ENCODE peak calls at places on chromosome 11, in five cellular contexts. One of them, this sample, is unnamed.

GRCh38 chr11:3944198-3944597 is 88.7 kb downstream of the STIM1 start:
- DNase-seq in stomach: no peak
- DNase-seq in heart right ventricle: no peak
- DNase-seq in PC-3: no peak
- DNase-seq in tibial nerve: peak; percentile 26
- DNase-seq in this sample: no peak

GRCh38 chr11:34916810-34917780 is 677 bp downstream of the PDHX start:
- DNase-seq in stomach: no peak
- DNase-seq in heart right ventricle: no peak
- DNase-seq in PC-3: peak; percentile 22
- DNase-seq in tibial nerve: no peak
- DNase-seq in this sample: peak; percentile 59

GRCh38 chr11:112962854-112963367 is 1.7 kb downstream of the NCAM1 start:
- DNase-seq in stomach: peak; percentile 72
- DNase-seq in heart right ventricle: peak; percentile 67
- DNase-seq in PC-3: no peak
- DNase-seq in tibial nerve: no peak
- DNase-seq in this sample: no peak

GRCh38 chr11:71153005-71153395 is 99.4 kb downstream of the SHANK2 start:
- DNase-seq in stomach: no peak
- DNase-seq in heart right ventricle: no peak
- DNase-seq in PC-3: peak; percentile 92
- DNase-seq in tibial nerve: no peak
- DNase-seq in this sample: peak; percentile 86

GRCh38 chr11:75238595-75239245 is 1.9 kb upstream of the TPBGL start:
- DNase-seq in stomach: peak; percentile 13
- DNase-seq in heart right ventricle: no peak
- DNase-seq in PC-3: no peak
- DNase-seq in tibial nerve: no peak
- DNase-seq in this sample: no peak

GRCh38 chr11:7617032-7617431 is 56.3 kb downstream of the CYB5R2 start:
- DNase-seq in stomach: no peak
- DNase-seq in heart right ventricle: no peak
- DNase-seq in PC-3: no peak
- DNase-seq in tibial nerve: no peak
- DNase-seq in this sample: no peak

GRCh38 chr11:116786966-116787365 is 857 bp downstream of the ZPR1 start:
- DNase-seq in stomach: no peak
- DNase-seq in heart right ventricle: no peak
- DNase-seq in PC-3: no peak
- DNase-seq in tibial nerve: no peak
- DNase-seq in this sample: no peak

GRCh38 chr11:130945945-130946344 is 29.7 kb upstream of the SNX19 start:
- DNase-seq in stomach: no peak
- DNase-seq in heart right ventricle: peak; percentile 72
- DNase-seq in PC-3: peak; percentile 32
- DNase-seq in tibial nerve: no peak
- DNase-seq in this sample: peak; percentile 49

GRCh38 chr11:13216019-13217006 is 61.3 kb upstream of the BMAL1 start:
- DNase-seq in stomach: no peak
- DNase-seq in heart right ventricle: no peak
- DNase-seq in PC-3: peak; percentile 94
- DNase-seq in tibial nerve: no peak
- DNase-seq in this sample: peak; percentile 92

GRCh38 chr11:123755813-123756212 is 1.5 kb upstream of the OR6X1 start:
- DNase-seq in stomach: no peak
- DNase-seq in heart right ventricle: no peak
- DNase-seq in PC-3: no peak
- DNase-seq in tibial nerve: no peak
- DNase-seq in this sample: no peak

GRCh38 chr11:118169300-118170140 is 6.9 kb downstream of the SCN2B start:
- DNase-seq in stomach: no peak
- DNase-seq in heart right ventricle: no peak
- DNase-seq in PC-3: no peak
- DNase-seq in tibial nerve: no peak
- DNase-seq in this sample: no peak

DNA sequence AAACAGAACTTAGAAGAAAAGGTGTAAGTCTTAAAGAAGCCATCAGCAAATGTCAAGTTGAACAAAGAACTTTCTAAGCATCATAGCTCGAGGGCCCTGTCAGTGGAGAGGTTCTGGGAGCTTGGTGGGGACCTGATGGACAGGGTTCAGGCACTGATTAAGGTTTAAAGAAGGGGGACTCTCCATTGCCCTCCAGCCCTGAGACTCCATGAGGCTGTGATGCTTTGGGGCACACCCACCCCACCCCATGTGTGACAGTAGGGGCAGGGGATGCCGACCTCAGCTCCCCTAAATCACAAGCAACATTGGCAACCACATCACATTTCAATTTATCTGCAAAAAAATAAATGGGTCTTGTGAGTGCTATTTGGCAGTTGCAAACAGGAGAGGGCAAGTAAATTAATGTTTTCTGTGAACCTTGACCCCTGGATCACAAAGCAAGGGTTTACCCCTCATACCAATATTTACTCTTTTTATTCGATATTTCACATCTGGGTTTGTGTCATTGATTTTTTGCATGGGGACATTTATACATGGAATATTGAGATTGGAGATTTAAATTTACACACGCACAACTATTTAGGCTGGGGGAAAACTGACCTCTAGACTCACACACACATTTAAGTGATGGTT is 37.1 kb upstream of the ANO1 start:
- DNase-seq in stomach: peak; percentile 7
- DNase-seq in heart right ventricle: no peak
- DNase-seq in PC-3: no peak
- DNase-seq in tibial nerve: no peak
- DNase-seq in this sample: no peak
- TF ChIP-seq CTCF in stomach: no peak
- TF ChIP-seq CTCF in heart right ventricle: no peak
- TF ChIP-seq CTCF in PC-3: no peak
- TF ChIP-seq CTCF in tibial nerve: no peak
- TF ChIP-seq CTCF in this sample: no peak

DNA sequence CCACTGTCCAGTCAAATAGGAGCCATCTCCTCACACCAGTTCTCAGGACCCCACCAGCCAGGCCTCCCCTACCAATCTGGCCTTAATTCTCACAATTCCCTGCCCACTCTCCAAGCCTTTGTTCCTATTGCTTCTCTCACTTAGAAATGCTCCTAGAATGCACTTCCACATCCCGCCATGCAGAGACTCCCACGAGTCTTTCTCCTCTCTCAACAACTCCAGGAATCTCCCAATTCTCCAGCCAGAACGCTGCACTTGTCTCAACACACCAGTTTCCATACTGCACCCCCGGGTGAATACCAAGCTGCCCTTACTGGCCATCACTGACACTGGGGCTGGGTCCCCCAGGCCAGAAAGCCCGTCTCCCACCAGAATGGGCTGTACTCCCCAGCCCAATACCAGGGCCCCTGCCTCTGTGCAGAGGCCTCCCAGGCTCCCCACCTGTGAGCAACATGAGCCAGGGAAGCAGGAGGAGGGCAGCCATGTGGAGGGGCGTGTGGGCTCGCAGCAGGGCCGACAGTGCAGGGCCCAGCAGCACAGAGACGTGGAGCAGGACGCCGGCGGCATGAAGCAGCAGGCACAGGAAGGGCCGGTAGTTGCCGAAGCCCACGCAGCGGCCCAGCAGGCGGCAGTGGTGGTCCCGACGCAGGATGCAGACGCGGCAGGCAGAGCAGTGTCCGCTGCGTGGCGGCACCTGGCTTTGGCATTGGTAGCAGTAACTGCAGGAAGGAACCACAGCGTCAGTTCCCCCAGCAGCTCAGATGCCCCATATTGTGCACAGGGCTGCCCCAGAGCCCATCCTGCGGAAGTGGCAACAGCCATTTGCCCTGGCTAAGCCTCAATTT is 2.4 kb downstream of the ZDHHC24 start:
- DNase-seq in stomach: peak; percentile 47
- DNase-seq in heart right ventricle: peak; percentile 31
- DNase-seq in PC-3: no peak
- DNase-seq in tibial nerve: no peak
- DNase-seq in this sample: no peak
- TF ChIP-seq CTCF in stomach: no peak
- TF ChIP-seq CTCF in heart right ventricle: peak; percentile 57
- TF ChIP-seq CTCF in PC-3: no peak
- TF ChIP-seq CTCF in tibial nerve: peak; percentile 38
- TF ChIP-seq CTCF in this sample: no peak

GRCh38 chr11:108019870-108020540 is 11.3 kb downstream of the CUL5 start:
- DNase-seq in stomach: no peak
- DNase-seq in heart right ventricle: no peak
- DNase-seq in PC-3: no peak
- DNase-seq in tibial nerve: no peak
- DNase-seq in this sample: no peak

GRCh38 chr11:108027057-108027456 is 18.4 kb downstream of the CUL5 start:
- DNase-seq in stomach: no peak
- DNase-seq in heart right ventricle: no peak
- DNase-seq in PC-3: no peak
- DNase-seq in tibial nerve: no peak
- DNase-seq in this sample: no peak

DNA sequence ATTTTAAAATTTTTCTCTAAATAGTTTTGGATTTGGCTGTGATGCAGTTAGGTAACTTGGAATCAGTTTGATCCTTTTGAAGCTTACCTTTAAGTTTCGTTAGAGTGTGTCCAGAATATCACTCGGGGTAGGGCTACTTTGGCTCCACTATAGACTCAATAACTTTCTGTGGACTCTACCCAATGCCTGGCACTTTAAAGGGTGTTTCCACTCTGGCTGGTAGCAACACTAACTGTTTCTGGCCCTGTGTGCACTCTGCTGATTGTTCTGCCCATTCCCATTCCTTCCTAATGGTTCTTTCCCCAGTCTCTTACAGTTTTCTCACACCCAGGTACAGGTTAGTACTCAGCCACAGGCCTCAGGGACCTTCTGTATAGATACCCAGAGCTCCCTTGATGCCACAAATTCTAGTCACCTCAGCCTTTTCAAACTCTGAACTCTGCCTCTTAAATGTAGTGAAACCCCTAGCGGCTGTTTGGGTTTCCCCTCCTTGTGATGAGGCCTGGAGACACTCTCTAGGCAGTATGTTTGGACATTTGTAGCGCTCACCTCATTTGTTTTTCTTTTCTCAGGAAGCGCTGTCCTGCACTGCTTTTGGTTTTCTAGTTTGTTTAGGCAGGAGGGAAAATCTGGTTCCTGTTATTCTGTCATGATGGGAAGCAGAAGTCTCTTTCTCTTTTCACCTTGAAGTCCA is 16.8 kb downstream of the CUL5 start:
- DNase-seq in stomach: no peak
- DNase-seq in heart right ventricle: no peak
- DNase-seq in PC-3: no peak
- DNase-seq in tibial nerve: no peak
- DNase-seq in this sample: no peak
- TF ChIP-seq CTCF in stomach: no peak
- TF ChIP-seq CTCF in heart right ventricle: no peak
- TF ChIP-seq CTCF in PC-3: no peak
- TF ChIP-seq CTCF in tibial nerve: no peak
- TF ChIP-seq CTCF in this sample: no peak

DNA sequence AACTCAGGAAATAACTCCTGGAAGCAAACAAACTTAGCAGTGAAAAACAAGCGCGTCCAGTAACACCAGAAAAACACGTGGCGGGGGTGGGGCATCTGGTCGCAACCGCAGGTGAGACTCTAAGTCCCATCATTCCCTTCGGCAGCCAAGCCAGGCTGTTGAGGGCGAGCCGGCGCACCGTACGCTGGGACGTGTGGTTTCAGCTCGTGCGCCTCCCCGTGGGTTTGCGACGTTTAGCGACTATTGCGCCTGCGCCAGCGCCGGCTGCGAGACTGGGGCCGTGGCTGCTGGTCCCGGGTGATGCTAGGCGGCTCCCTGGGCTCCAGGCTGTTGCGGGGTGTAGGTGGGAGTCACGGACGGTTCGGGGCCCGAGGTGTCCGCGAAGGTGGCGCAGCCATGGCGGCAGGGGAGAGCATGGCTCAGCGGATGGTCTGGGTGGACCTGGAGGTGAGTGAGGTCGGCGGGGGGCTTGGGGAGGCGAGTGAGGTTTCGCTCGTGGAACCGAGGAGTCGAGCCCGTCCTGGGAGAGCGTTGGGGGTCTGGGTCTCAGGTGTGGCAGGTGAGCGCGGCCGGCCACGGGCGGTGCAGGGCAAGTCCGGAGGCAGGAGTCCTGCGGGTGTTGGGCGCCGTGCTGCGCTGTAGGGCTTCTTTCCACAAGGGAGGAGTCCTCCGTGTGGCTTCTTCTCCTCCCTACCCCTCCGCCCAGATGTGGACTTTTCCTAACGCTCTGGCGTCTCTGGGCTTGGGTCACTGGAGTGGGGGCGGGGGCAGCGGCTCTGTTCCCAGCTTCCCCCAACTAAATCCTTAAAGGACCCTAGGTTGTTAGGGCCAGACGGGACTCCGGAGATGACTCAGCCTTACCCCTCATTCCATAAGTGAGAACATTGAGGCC is at the start of gene REXO2:
- DNase-seq in stomach: peak; percentile 97
- DNase-seq in heart right ventricle: peak; percentile 96
- DNase-seq in PC-3: peak; percentile 99
- DNase-seq in tibial nerve: peak; percentile 91
- DNase-seq in this sample: peak; percentile 95
- TF ChIP-seq CTCF in stomach: peak; percentile 15
- TF ChIP-seq CTCF in heart right ventricle: peak; percentile 62
- TF ChIP-seq CTCF in PC-3: peak; percentile 32
- TF ChIP-seq CTCF in tibial nerve: peak; percentile 63
- TF ChIP-seq CTCF in this sample: no peak

GRCh38 chr11:17563248-17563647 is 16.2 kb downstream of the OTOG start:
- DNase-seq in stomach: peak; percentile 22
- DNase-seq in heart right ventricle: no peak
- DNase-seq in PC-3: peak; percentile 21
- DNase-seq in tibial nerve: no peak
- DNase-seq in this sample: peak; percentile 10
- TF ChIP-seq CTCF in stomach: no peak
- TF ChIP-seq CTCF in heart right ventricle: no peak
- TF ChIP-seq CTCF in PC-3: peak; percentile 13
- TF ChIP-seq CTCF in tibial nerve: no peak
- TF ChIP-seq CTCF in this sample: no peak

GRCh38 chr11:12015486-12015885 is 7.1 kb upstream of the DKK3 start:
- DNase-seq in stomach: no peak
- DNase-seq in heart right ventricle: no peak
- DNase-seq in PC-3: no peak
- DNase-seq in tibial nerve: no peak
- DNase-seq in this sample: no peak

GRCh38 chr11:12013771-12014170 is 5.3 kb upstream of the DKK3 start:
- DNase-seq in stomach: no peak
- DNase-seq in heart right ventricle: no peak
- DNase-seq in PC-3: peak; percentile 19
- DNase-seq in tibial nerve: no peak
- DNase-seq in this sample: no peak

GRCh38 chr11:12017243-12017678 is 8.8 kb upstream of the DKK3 start:
- DNase-seq in stomach: no peak
- DNase-seq in heart right ventricle: peak; percentile 38
- DNase-seq in PC-3: no peak
- DNase-seq in tibial nerve: no peak
- DNase-seq in this sample: no peak

GRCh38 chr11:12017865-12018453 is 9.5 kb upstream of the DKK3 start:
- DNase-seq in stomach: no peak
- DNase-seq in heart right ventricle: peak; percentile 30
- DNase-seq in PC-3: no peak
- DNase-seq in tibial nerve: no peak
- DNase-seq in this sample: no peak

DNA sequence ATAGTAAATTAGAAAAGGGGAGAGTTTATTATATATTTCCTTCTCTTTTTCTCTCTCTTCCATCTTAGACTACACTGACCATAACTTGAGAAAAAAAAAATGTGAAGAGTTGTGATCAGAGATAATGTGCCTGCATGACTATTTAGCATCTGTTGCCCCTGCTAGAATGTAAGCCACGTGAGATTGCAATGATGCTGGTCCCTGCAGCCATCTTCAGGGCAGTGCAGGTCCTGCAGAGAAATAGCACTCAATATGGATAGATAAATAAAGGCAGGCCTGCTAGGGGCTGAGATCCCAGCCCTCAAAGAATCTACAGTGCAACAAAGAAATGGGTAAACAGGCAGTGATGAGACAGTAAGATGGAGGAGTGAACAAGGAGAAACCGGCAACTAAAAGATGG is 7.8 kb upstream of the DKK3 start:
- DNase-seq in stomach: no peak
- DNase-seq in heart right ventricle: no peak
- DNase-seq in PC-3: no peak
- DNase-seq in tibial nerve: no peak
- DNase-seq in this sample: no peak
- TF ChIP-seq CTCF in stomach: no peak
- TF ChIP-seq CTCF in heart right ventricle: no peak
- TF ChIP-seq CTCF in PC-3: peak; percentile 22
- TF ChIP-seq CTCF in tibial nerve: no peak
- TF ChIP-seq CTCF in this sample: no peak

This sample was measured in RWPE1.